ENCODE peak calls at places on chromosomes 7 and 10, in eight cellular contexts. H is Peyer's patch, Y is upper lobe of right lung, I is Calu3, X is right atrium auricular region, P is AG09309, W is fibroblast of mammary gland, K is GM13977. V is an unnamed sample.

GRCh38 chr10:15719062-15719898 is 442 bp downstream of the ITGA8 start:
- DNase-seq in H (no peak), Y (no peak), I (no peak), X (no peak), P (no peak), W (no peak), K (peak; percentile 26), V (no peak)

GRCh38 chr7:124688991-124689390 is 76.6 kb downstream of the GPR37 start:
- DNase-seq in H (no peak), Y (no peak), I (no peak), X (no peak), P (no peak), W (no peak), K (no peak), V (no peak)

GRCh38 chr7:96855691-96856090 is 146.0 kb upstream of the SEM1 start:
- DNase-seq in H (no peak), Y (no peak), I (no peak), X (no peak), P (no peak), W (no peak), K (no peak), V (no peak)

GRCh38 chr7:32163141-32163806 is 93.1 kb upstream of the PDE1C start:
- DNase-seq in H (peak; percentile 52), Y (no peak), I (peak; percentile 94), X (peak; percentile 87), P (peak; percentile 75), W (peak; percentile 88), K (no peak), V (no peak)

GRCh38 chr10:97498841-97499560 is at the start of gene UBTD1:
- DNase-seq in H (peak; percentile 63), Y (peak; percentile 84), I (peak; percentile 53), X (no peak), P (no peak), W (peak; percentile 31), K (no peak), V (peak; percentile 87)

GRCh38 chr7:101099969-101100781 is 14.9 kb downstream of the TRIM56 start:
- DNase-seq in H (peak; percentile 92), Y (peak; percentile 90), I (peak; percentile 82), X (peak; percentile 99), P (peak; percentile 96), W (peak; percentile 100), K (no peak), V (peak; percentile 99)

GRCh38 chr7:123537026-123537642 is 2.7 kb upstream of the IQUB start:
- DNase-seq in H (no peak), Y (no peak), I (no peak), X (no peak), P (no peak), W (peak; percentile 41), K (no peak), V (no peak)

GRCh38 chr10:18368681-18369080 is 228.5 kb downstream of the CACNB2 start:
- DNase-seq in H (no peak), Y (no peak), I (no peak), X (no peak), P (no peak), W (peak; percentile 51), K (no peak), V (no peak)

GRCh38 chr10:15387021-15387420 is 15.9 kb upstream of the FAM171A1 start:
- DNase-seq in H (no peak), Y (no peak), I (no peak), X (no peak), P (no peak), W (no peak), K (no peak), V (no peak)

DNA sequence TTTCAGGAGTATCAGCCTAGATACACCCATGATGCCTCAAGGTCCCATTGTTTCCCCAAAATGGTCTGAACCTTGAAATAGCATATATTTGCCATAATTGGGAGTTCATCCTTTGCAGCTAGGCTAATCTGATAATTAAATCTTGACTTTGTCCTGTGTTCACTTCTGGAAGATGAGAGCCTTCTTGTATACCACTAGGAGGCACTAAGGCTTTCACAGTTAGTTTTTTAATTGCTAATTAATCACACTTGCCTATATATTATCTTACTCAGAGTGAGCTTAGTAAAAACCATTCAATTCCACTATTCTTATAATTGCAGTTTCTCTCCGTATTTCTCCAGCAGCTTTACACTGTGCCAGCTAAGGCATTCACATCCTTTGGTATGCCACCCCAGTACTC is 48.7 kb upstream of the MAGI2 start:
- DNase-seq in H (no peak), Y (no peak), I (no peak), X (no peak), P (no peak), W (no peak), K (no peak), V (no peak)
- TF ChIP-seq CTCF in H (peak; percentile 48), Y (no peak), I (peak; percentile 28), X (no peak), P (peak; percentile 13), W (peak; percentile 38), K (no peak), V (no peak)

DNA sequence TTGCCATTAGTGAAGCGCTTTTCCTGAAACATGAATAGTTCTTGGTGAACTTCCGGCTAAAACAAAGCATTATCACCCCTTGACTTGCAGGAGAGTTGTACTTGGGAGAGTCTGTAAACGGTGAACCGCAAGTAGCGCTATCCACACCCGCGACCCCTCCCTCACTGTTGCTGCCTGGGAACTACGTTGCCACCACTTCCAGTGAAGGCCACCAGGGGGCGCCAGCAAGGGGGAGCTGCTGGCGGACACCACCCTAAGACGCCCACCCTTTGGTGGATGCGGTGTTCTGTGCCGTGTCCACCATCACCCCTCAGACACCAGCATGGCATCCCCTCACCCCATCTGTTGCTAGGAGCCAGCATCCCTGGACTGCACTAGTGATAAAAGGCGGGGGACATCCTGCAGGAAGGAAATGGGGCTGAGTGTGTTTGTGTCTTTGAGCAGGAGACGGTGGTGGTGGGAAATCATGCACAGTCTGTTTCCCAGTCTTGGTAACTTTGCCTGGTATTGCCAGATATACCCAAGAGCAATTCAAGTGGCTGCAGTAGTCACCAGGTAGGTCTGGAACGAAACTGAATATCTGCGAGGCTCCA is 298.2 kb downstream of the FRMD4A start:
- DNase-seq in H (no peak), Y (peak; percentile 70), I (peak; percentile 18), X (no peak), P (no peak), W (peak; percentile 22), K (no peak), V (no peak)
- TF ChIP-seq CTCF in H (no peak), Y (peak; percentile 74), I (peak; percentile 52), X (peak; percentile 52), P (peak; percentile 67), W (peak; percentile 66), K (peak; percentile 59), V (peak; percentile 70)

GRCh38 chr7:33421384-33421783 is 292.0 kb downstream of the BBS9 start:
- DNase-seq in H (no peak), Y (no peak), I (no peak), X (no peak), P (no peak), W (peak; percentile 54), K (no peak), V (no peak)

GRCh38 chr7:33425385-33425784 is 296.0 kb downstream of the BBS9 start:
- DNase-seq in H (no peak), Y (no peak), I (no peak), X (no peak), P (no peak), W (no peak), K (no peak), V (no peak)

GRCh38 chr7:33420311-33420710 is 290.9 kb downstream of the BBS9 start:
- DNase-seq in H (no peak), Y (no peak), I (no peak), X (no peak), P (no peak), W (no peak), K (no peak), V (no peak)

GRCh38 chr7:33422825-33423645 is 293.7 kb downstream of the BBS9 start:
- DNase-seq in H (no peak), Y (no peak), I (no peak), X (no peak), P (no peak), W (no peak), K (no peak), V (no peak)

DNA sequence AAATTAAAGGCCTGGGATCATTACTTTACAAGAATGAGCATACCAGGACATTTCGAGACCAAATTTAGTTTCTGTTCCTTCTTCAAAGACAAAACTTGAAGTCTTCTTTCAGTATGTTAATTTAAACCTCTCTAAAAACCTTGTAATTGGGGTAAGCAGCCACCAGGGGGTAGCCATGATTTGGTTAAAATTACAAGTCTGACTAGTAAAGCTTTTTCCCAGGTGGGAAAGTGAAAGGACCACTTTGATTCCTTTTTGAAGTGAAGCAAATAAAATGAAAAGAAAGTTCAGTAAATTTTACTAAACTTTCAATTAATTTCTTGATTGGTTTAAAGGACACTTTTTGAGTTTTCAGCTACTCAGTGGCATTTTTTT is 294.3 kb downstream of the BBS9 start:
- DNase-seq in H (no peak), Y (no peak), I (peak; percentile 55), X (no peak), P (no peak), W (peak; percentile 37), K (peak; percentile 28), V (no peak)
- TF ChIP-seq CTCF in H (peak; percentile 58), Y (peak; percentile 49), I (peak; percentile 71), X (no peak), P (no peak), W (peak; percentile 46), K (peak; percentile 63), V (no peak)

GRCh38 chr7:82705831-82706230 is 262.3 kb upstream of the CACNA2D1 start:
- DNase-seq in H (no peak), Y (no peak), I (no peak), X (no peak), P (no peak), W (no peak), K (no peak), V (no peak)

GRCh38 chr7:82699773-82700186 is 256.2 kb upstream of the CACNA2D1 start:
- DNase-seq in H (peak; percentile 58), Y (no peak), I (peak; percentile 70), X (no peak), P (no peak), W (peak; percentile 42), K (no peak), V (no peak)

GRCh38 chr7:82704121-82704520 is 260.5 kb upstream of the CACNA2D1 start:
- DNase-seq in H (no peak), Y (no peak), I (no peak), X (no peak), P (no peak), W (no peak), K (no peak), V (no peak)

GRCh38 chr7:82700739-82701138 is 257.2 kb upstream of the CACNA2D1 start:
- DNase-seq in H (no peak), Y (no peak), I (no peak), X (no peak), P (no peak), W (no peak), K (no peak), V (no peak)

DNA sequence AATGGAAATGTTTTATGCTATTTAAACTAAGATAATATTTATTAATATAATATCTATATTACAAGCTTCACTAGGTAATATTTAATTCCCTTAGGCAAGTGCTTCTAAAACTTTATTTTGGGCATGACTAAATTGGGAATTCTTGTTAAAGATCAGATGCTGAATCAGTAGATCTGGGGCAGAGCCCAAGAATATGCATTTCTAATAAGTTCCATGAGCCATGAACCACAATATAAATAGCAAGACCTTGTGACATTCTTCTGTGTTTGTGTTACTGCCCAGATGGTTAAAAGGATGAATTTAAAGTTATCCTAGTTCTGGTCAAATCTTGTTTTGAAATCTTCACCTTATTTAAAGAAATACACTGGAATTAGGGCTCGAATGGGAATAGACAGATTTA is 258.4 kb upstream of the CACNA2D1 start:
- DNase-seq in H (no peak), Y (no peak), I (no peak), X (no peak), P (no peak), W (peak; percentile 17), K (no peak), V (no peak)
- TF ChIP-seq CTCF in H (no peak), Y (no peak), I (no peak), X (no peak), P (no peak), W (no peak), K (no peak), V (no peak)